ENCODE peak calls at places on chromosome 17, in six cellular contexts. One of them, this sample, is unnamed.

GRCh38 chr17:1486802-1487695 is 5.4 kb downstream of the MYO1C start:
- DNase-seq in H1: no peak
- DNase-seq in GM12878: peak
- DNase-seq in HCT116: peak
- DNase-seq in K562: no peak
- DNase-seq in HepG2: no peak
- DNase-seq in this sample: no peak

GRCh38 chr17:75318211-75318610 is 29.0 kb upstream of the SLC25A19 start:
- DNase-seq in H1: no peak
- DNase-seq in GM12878: no peak
- DNase-seq in HCT116: no peak
- DNase-seq in K562: no peak
- DNase-seq in HepG2: no peak
- DNase-seq in this sample: no peak

GRCh38 chr17:81566461-81567126 is 14.4 kb upstream of the FAAP100 start:
- DNase-seq in H1: no peak
- DNase-seq in GM12878: no peak
- DNase-seq in HCT116: peak
- DNase-seq in K562: no peak
- DNase-seq in HepG2: no peak
- DNase-seq in this sample: no peak

GRCh38 chr17:79750650-79751545 is 20.2 kb downstream of the ENPP7 start:
- DNase-seq in H1: no peak
- DNase-seq in GM12878: no peak
- DNase-seq in HCT116: no peak
- DNase-seq in K562: no peak
- DNase-seq in HepG2: no peak
- DNase-seq in this sample: no peak

GRCh38 chr17:2239882-2240430 is 63.6 kb downstream of the SMG6 start:
- DNase-seq in H1: no peak
- DNase-seq in GM12878: peak
- DNase-seq in HCT116: no peak
- DNase-seq in K562: no peak
- DNase-seq in HepG2: no peak
- DNase-seq in this sample: no peak

GRCh38 chr17:68291836-68292688 is 767 bp downstream of the ARSG start:
- DNase-seq in H1: no peak
- DNase-seq in GM12878: peak
- DNase-seq in HCT116: peak
- DNase-seq in K562: peak
- DNase-seq in HepG2: peak
- DNase-seq in this sample: no peak

GRCh38 chr17:2610640-2611175 is 17.3 kb downstream of the PAFAH1B1 start:
- DNase-seq in H1: no peak
- DNase-seq in GM12878: no peak
- DNase-seq in HCT116: no peak
- DNase-seq in K562: no peak
- DNase-seq in HepG2: no peak
- DNase-seq in this sample: no peak

GRCh38 chr17:29154516-29155234 is 25.5 kb downstream of the MYO18A start:
- DNase-seq in H1: no peak
- DNase-seq in GM12878: no peak
- DNase-seq in HCT116: no peak
- DNase-seq in K562: no peak
- DNase-seq in HepG2: no peak
- DNase-seq in this sample: no peak

GRCh38 chr17:6666077-6666521 is 14.5 kb downstream of the C17orf100 start:
- DNase-seq in H1: peak
- DNase-seq in GM12878: no peak
- DNase-seq in HCT116: peak
- DNase-seq in K562: peak
- DNase-seq in HepG2: peak
- DNase-seq in this sample: peak

GRCh38 chr17:45170976-45171337 is 9.3 kb downstream of the HEXIM2 start:
- DNase-seq in H1: no peak
- DNase-seq in GM12878: no peak
- DNase-seq in HCT116: peak
- DNase-seq in K562: no peak
- DNase-seq in HepG2: no peak
- DNase-seq in this sample: no peak

GRCh38 chr17:9256944-9257629 is 235.8 kb downstream of the NTN1 start:
- DNase-seq in H1: no peak
- DNase-seq in GM12878: no peak
- DNase-seq in HCT116: no peak
- DNase-seq in K562: no peak
- DNase-seq in HepG2: no peak
- DNase-seq in this sample: no peak

GRCh38 chr17:19381741-19382444 is 3.6 kb downstream of the MAPK7 start:
- DNase-seq in H1: no peak
- DNase-seq in GM12878: no peak
- DNase-seq in HCT116: no peak
- DNase-seq in K562: no peak
- DNase-seq in HepG2: no peak
- DNase-seq in this sample: no peak

GRCh38 chr17:59756236-59756818 is 48.9 kb downstream of the VMP1 start:
- DNase-seq in H1: no peak
- DNase-seq in GM12878: no peak
- DNase-seq in HCT116: peak
- DNase-seq in K562: no peak
- DNase-seq in HepG2: peak
- DNase-seq in this sample: no peak

GRCh38 chr17:48261297-48261880 is 153.8 kb downstream of the SNX11 start:
- DNase-seq in H1: peak
- DNase-seq in GM12878: no peak
- DNase-seq in HCT116: peak
- DNase-seq in K562: peak
- DNase-seq in HepG2: peak
- DNase-seq in this sample: peak

GRCh38 chr17:72455562-72455961 is 334.7 kb downstream of the SOX9 start:
- DNase-seq in H1: no peak
- DNase-seq in GM12878: no peak
- DNase-seq in HCT116: no peak
- DNase-seq in K562: no peak
- DNase-seq in HepG2: no peak
- DNase-seq in this sample: no peak

GRCh38 chr17:40857535-40857934 is 9.5 kb downstream of the KRT12 start:
- DNase-seq in H1: no peak
- DNase-seq in GM12878: no peak
- DNase-seq in HCT116: no peak
- DNase-seq in K562: no peak
- DNase-seq in HepG2: no peak
- DNase-seq in this sample: no peak

GRCh38 chr17:61351745-61352407 is 47.8 kb upstream of the TBX2 start:
- DNase-seq in H1: no peak
- DNase-seq in GM12878: no peak
- DNase-seq in HCT116: no peak
- DNase-seq in K562: no peak
- DNase-seq in HepG2: no peak
- DNase-seq in this sample: no peak

GRCh38 chr17:1298616-1299015 is 19.2 kb downstream of the TRARG1 start:
- DNase-seq in H1: peak
- DNase-seq in GM12878: no peak
- DNase-seq in HCT116: no peak
- DNase-seq in K562: no peak
- DNase-seq in HepG2: no peak
- DNase-seq in this sample: no peak

GRCh38 chr17:82094931-82095776 is 2.9 kb downstream of the FASN start:
- DNase-seq in H1: no peak
- DNase-seq in GM12878: no peak
- DNase-seq in HCT116: no peak
- DNase-seq in K562: no peak
- DNase-seq in HepG2: no peak
- DNase-seq in this sample: no peak

GRCh38 chr17:39813631-39814030 is 50.5 kb downstream of the IKZF3 start:
- DNase-seq in H1: no peak
- DNase-seq in GM12878: no peak
- DNase-seq in HCT116: no peak
- DNase-seq in K562: no peak
- DNase-seq in HepG2: no peak
- DNase-seq in this sample: no peak

GRCh38 chr17:81120149-81120484 is 45.2 kb upstream of the PVALEF start:
- DNase-seq in H1: no peak
- DNase-seq in GM12878: no peak
- DNase-seq in HCT116: no peak
- DNase-seq in K562: no peak
- DNase-seq in HepG2: no peak
- DNase-seq in this sample: no peak

GRCh38 chr17:19507673-19508326 is 25.9 kb upstream of the SLC47A1 start:
- DNase-seq in H1: peak
- DNase-seq in GM12878: peak
- DNase-seq in HCT116: peak
- DNase-seq in K562: peak
- DNase-seq in HepG2: peak
- DNase-seq in this sample: peak

GRCh38 chr17:66803474-66803951 is 31.4 kb upstream of the CACNG5 start:
- DNase-seq in H1: peak
- DNase-seq in GM12878: no peak
- DNase-seq in HCT116: no peak
- DNase-seq in K562: no peak
- DNase-seq in HepG2: no peak
- DNase-seq in this sample: peak

DNA sequence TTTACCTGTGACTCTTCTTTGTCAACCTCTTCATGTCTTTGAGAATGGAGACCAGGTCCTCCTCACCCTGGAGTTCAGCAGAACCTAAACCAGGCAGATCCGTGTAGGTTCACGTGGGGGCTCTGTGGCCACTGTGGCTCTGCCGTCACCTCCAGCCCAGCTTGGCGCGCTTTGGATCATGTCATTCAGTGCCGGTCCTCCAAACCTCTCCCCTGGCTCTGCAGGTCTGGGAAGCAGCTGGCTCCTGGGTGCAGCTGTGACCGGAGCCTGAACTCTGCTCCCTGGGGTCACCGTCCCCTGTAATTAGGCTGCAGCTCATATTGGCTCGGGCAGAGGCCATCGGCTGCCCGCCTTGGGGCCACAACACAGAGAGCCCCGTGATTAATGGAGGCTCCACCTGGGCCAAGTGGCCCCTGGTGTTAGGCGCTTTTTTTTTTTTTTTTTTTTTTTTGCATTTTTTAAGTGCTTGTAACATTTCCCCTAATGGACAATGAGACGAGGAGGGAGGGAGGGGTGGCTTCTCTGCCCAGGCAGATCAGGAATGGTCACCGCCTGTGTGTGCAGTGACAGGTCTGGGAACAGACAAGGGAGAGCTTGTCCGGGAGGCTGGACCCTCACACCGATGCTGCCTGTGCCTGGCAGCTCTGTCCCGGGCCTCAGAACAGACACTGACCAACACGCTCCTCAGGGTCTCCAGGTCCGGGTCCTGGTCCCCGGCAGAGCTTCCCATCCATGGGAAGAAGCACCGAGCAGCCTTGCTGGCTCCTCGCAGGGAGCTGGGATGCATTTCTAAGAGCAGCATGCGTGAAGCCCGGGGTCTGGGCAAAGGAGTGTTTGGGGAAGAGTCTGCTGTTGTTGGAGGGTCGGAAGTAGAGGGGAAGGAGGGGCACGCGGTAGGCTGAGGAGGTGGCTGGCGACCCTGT is 247.9 kb downstream of the SEC14L1 start:
- DNase-seq in H1: no peak
- DNase-seq in GM12878: no peak
- DNase-seq in HCT116: no peak
- DNase-seq in K562: no peak
- DNase-seq in HepG2: peak
- DNase-seq in this sample: no peak
- H3K4me3 ChIP-seq in H1: no peak
- H3K4me3 ChIP-seq in GM12878: peak
- H3K4me3 ChIP-seq in HCT116: no peak
- H3K4me3 ChIP-seq in K562: no peak
- H3K4me3 ChIP-seq in HepG2: no peak
- H3K4me3 ChIP-seq in this sample: no peak

GRCh38 chr17:63622571-63623390 is 564 bp downstream of the MAP3K3 start:
- DNase-seq in H1: no peak
- DNase-seq in GM12878: no peak
- DNase-seq in HCT116: no peak
- DNase-seq in K562: peak
- DNase-seq in HepG2: peak
- DNase-seq in this sample: no peak

GRCh38 chr17:63631062-63631461 is 8.8 kb downstream of the MAP3K3 start:
- DNase-seq in H1: no peak
- DNase-seq in GM12878: no peak
- DNase-seq in HCT116: no peak
- DNase-seq in K562: no peak
- DNase-seq in HepG2: no peak
- DNase-seq in this sample: no peak

GRCh38 chr17:63629627-63630026 is 7.4 kb downstream of the MAP3K3 start:
- DNase-seq in H1: no peak
- DNase-seq in GM12878: no peak
- DNase-seq in HCT116: no peak
- DNase-seq in K562: no peak
- DNase-seq in HepG2: no peak
- DNase-seq in this sample: no peak

GRCh38 chr17:63623786-63624185 is 1.6 kb downstream of the MAP3K3 start:
- DNase-seq in H1: no peak
- DNase-seq in GM12878: no peak
- DNase-seq in HCT116: no peak
- DNase-seq in K562: no peak
- DNase-seq in HepG2: no peak
- DNase-seq in this sample: no peak

GRCh38 chr17:63626551-63627228 is 4.5 kb downstream of the MAP3K3 start:
- DNase-seq in H1: no peak
- DNase-seq in GM12878: no peak
- DNase-seq in HCT116: no peak
- DNase-seq in K562: no peak
- DNase-seq in HepG2: no peak
- DNase-seq in this sample: no peak
- TF ChIP-seq ZNF274 in H1: no peak
- TF ChIP-seq ZNF274 in GM12878: no peak
- TF ChIP-seq ZNF274 in HCT116: no peak
- TF ChIP-seq ZNF274 in K562: no peak
- TF ChIP-seq ZNF274 in HepG2: no peak
- TF ChIP-seq ZNF274 in this sample: no peak

GRCh38 chr17:57833597-57833939 is 16.3 kb downstream of the MRPS23 start:
- DNase-seq in H1: no peak
- DNase-seq in GM12878: no peak
- DNase-seq in HCT116: no peak
- DNase-seq in K562: no peak
- DNase-seq in HepG2: no peak
- DNase-seq in this sample: no peak
- H3K4me3 ChIP-seq in H1: no peak
- H3K4me3 ChIP-seq in GM12878: no peak
- H3K4me3 ChIP-seq in HCT116: no peak
- H3K4me3 ChIP-seq in K562: no peak
- H3K4me3 ChIP-seq in HepG2: no peak
- H3K4me3 ChIP-seq in this sample: no peak

DNA sequence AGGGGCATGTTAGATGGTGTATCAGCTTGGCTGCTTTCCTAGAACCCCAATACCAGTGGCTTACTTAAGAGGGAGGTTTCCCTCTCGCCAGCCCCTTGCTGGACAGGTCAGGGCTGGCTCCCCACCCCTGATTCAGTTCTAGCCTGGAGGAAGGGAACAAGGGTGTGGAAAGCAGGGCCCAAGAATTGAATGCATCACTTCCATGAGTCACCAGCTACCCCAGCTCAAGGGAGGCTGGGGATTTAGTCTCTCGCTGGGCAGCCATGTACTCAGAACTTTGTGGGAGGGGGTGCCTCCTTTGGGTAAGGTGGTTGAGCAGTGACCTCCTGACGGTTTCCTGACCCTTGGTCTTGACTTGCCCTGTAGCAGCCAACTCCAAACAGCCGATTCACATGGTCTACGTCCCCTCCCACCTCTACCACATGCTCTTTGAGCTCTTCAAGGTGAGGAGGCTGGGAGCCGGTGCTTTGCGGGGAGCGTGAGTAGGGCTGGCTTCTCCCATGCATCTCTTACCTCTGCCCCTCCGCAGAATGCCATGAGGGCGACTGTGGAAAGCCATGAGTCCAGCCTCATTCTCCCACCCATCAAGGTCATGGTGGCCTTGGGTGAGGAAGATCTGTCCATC is 12.8 kb downstream of the PDK2 start:
- DNase-seq in H1: no peak
- DNase-seq in GM12878: no peak
- DNase-seq in HCT116: no peak
- DNase-seq in K562: no peak
- DNase-seq in HepG2: no peak
- DNase-seq in this sample: no peak
- TF ChIP-seq ZNF274 in H1: no peak
- TF ChIP-seq ZNF274 in GM12878: no peak
- TF ChIP-seq ZNF274 in HCT116: no peak
- TF ChIP-seq ZNF274 in K562: no peak
- TF ChIP-seq ZNF274 in HepG2: no peak
- TF ChIP-seq ZNF274 in this sample: no peak